ENCODE peak calls at places on chromosomes 1 and 21, in five cellular contexts. One of them, this sample, is unnamed.

GRCh38 chr1:209880051-209880450 is 52.3 kb downstream of the UTP25 start:
- DNase-seq in fibroblast of lung: no peak
- DNase-seq in astrocyte of the spinal cord: no peak
- DNase-seq in CD8-positive, alpha-beta memory T cell: no peak
- DNase-seq in OCI-LY7: no peak
- DNase-seq in this sample: no peak

GRCh38 chr1:157034137-157034800 is 11.3 kb downstream of the ARHGEF11 start:
- DNase-seq in astrocyte of the spinal cord: no peak
- DNase-seq in fibroblast of lung: no peak
- DNase-seq in CD8-positive, alpha-beta memory T cell: no peak
- DNase-seq in OCI-LY7: no peak
- DNase-seq in this sample: no peak

GRCh38 chr1:90614872-90615271 is 102.2 kb downstream of the BARHL2 start:
- DNase-seq in OCI-LY7: no peak
- DNase-seq in fibroblast of lung: no peak
- DNase-seq in astrocyte of the spinal cord: no peak
- DNase-seq in CD8-positive, alpha-beta memory T cell: no peak
- DNase-seq in this sample: no peak

GRCh38 chr1:168386949-168387586 is 106.4 kb downstream of the TBX19 start:
- DNase-seq in fibroblast of lung: no peak
- DNase-seq in CD8-positive, alpha-beta memory T cell: peak
- DNase-seq in OCI-LY7: no peak
- DNase-seq in astrocyte of the spinal cord: peak
- DNase-seq in this sample: no peak

GRCh38 chr1:198423701-198424100 is 116.8 kb downstream of the ATP6V1G3 start:
- DNase-seq in CD8-positive, alpha-beta memory T cell: no peak
- DNase-seq in astrocyte of the spinal cord: no peak
- DNase-seq in fibroblast of lung: no peak
- DNase-seq in OCI-LY7: no peak
- DNase-seq in this sample: no peak

GRCh38 chr21:37916795-37917142 is 512 bp upstream of the KCNJ6 start:
- DNase-seq in CD8-positive, alpha-beta memory T cell: no peak
- DNase-seq in OCI-LY7: no peak
- DNase-seq in fibroblast of lung: no peak
- DNase-seq in astrocyte of the spinal cord: no peak
- DNase-seq in this sample: no peak

GRCh38 chr1:18111605-18112297 is 4.2 kb downstream of the IGSF21 start:
- DNase-seq in fibroblast of lung: no peak
- DNase-seq in CD8-positive, alpha-beta memory T cell: no peak
- DNase-seq in OCI-LY7: no peak
- DNase-seq in astrocyte of the spinal cord: no peak
- DNase-seq in this sample: no peak

GRCh38 chr1:53552146-53552940 is 93.1 kb downstream of the DMRTB1 start:
- DNase-seq in CD8-positive, alpha-beta memory T cell: no peak
- DNase-seq in fibroblast of lung: no peak
- DNase-seq in astrocyte of the spinal cord: peak
- DNase-seq in OCI-LY7: no peak
- DNase-seq in this sample: peak

GRCh38 chr1:177927021-177927596 is 42.7 kb downstream of the SEC16B start:
- DNase-seq in OCI-LY7: no peak
- DNase-seq in fibroblast of lung: peak
- DNase-seq in CD8-positive, alpha-beta memory T cell: no peak
- DNase-seq in astrocyte of the spinal cord: peak
- DNase-seq in this sample: peak

GRCh38 chr1:201454568-201454967 is 14.4 kb downstream of the PHLDA3 start:
- DNase-seq in OCI-LY7: no peak
- DNase-seq in CD8-positive, alpha-beta memory T cell: no peak
- DNase-seq in fibroblast of lung: no peak
- DNase-seq in astrocyte of the spinal cord: no peak
- DNase-seq in this sample: no peak

GRCh38 chr1:201448981-201449380 is 20.0 kb downstream of the PHLDA3 start:
- DNase-seq in fibroblast of lung: no peak
- DNase-seq in CD8-positive, alpha-beta memory T cell: no peak
- DNase-seq in OCI-LY7: no peak
- DNase-seq in astrocyte of the spinal cord: no peak
- DNase-seq in this sample: no peak

GRCh38 chr1:201452881-201453280 is 16.1 kb downstream of the PHLDA3 start:
- DNase-seq in astrocyte of the spinal cord: no peak
- DNase-seq in CD8-positive, alpha-beta memory T cell: no peak
- DNase-seq in fibroblast of lung: no peak
- DNase-seq in OCI-LY7: no peak
- DNase-seq in this sample: no peak

GRCh38 chr1:201447911-201448871 is 20.8 kb downstream of the PHLDA3 start:
- DNase-seq in astrocyte of the spinal cord: peak
- DNase-seq in CD8-positive, alpha-beta memory T cell: peak
- DNase-seq in OCI-LY7: peak
- DNase-seq in fibroblast of lung: peak
- DNase-seq in this sample: no peak

GRCh38 chr1:201450721-201451291 is 18.2 kb downstream of the PHLDA3 start:
- DNase-seq in OCI-LY7: peak
- DNase-seq in CD8-positive, alpha-beta memory T cell: no peak
- DNase-seq in astrocyte of the spinal cord: peak
- DNase-seq in fibroblast of lung: peak
- DNase-seq in this sample: peak
- H3K4me3 ChIP-seq in OCI-LY7: peak
- H3K4me3 ChIP-seq in CD8-positive, alpha-beta memory T cell: no peak
- H3K4me3 ChIP-seq in astrocyte of the spinal cord: no peak
- H3K4me3 ChIP-seq in fibroblast of lung: no peak
- H3K4me3 ChIP-seq in this sample: no peak

DNA sequence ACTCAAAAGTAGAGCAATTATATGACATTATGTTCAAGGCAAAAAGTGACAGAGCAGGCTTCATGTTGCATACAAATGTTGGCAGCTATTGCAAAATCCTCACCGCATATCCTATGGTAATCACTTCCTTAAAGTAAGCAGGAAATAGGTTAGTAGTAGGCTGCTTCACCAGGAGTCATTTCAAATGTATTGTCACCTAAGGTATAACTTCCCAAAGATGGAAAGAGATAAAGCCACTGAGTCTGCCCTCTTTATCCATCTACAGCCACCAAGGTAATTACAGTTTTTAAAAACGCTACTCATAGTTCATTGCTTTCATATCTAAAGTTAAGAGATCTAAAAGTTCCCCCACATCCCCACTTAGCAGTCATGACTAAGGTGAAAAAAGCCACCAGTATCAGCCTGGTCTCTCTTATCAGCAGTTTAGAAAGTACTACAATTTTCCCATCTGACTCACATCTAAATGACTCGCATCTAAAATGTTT is 31.6 kb upstream of the UBE2U start:
- DNase-seq in fibroblast of lung: peak
- DNase-seq in astrocyte of the spinal cord: peak
- DNase-seq in OCI-LY7: no peak
- DNase-seq in CD8-positive, alpha-beta memory T cell: no peak
- DNase-seq in this sample: peak
- H3K4me3 ChIP-seq in fibroblast of lung: no peak
- H3K4me3 ChIP-seq in astrocyte of the spinal cord: no peak
- H3K4me3 ChIP-seq in OCI-LY7: no peak
- H3K4me3 ChIP-seq in CD8-positive, alpha-beta memory T cell: no peak
- H3K4me3 ChIP-seq in this sample: no peak

GRCh38 chr1:3312894-3313578 is 141.4 kb upstream of the ARHGEF16 start:
- DNase-seq in OCI-LY7: no peak
- DNase-seq in astrocyte of the spinal cord: peak
- DNase-seq in fibroblast of lung: peak
- DNase-seq in CD8-positive, alpha-beta memory T cell: no peak
- DNase-seq in this sample: peak
- H3K4me3 ChIP-seq in OCI-LY7: no peak
- H3K4me3 ChIP-seq in astrocyte of the spinal cord: no peak
- H3K4me3 ChIP-seq in fibroblast of lung: no peak
- H3K4me3 ChIP-seq in CD8-positive, alpha-beta memory T cell: no peak
- H3K4me3 ChIP-seq in this sample: no peak

DNA sequence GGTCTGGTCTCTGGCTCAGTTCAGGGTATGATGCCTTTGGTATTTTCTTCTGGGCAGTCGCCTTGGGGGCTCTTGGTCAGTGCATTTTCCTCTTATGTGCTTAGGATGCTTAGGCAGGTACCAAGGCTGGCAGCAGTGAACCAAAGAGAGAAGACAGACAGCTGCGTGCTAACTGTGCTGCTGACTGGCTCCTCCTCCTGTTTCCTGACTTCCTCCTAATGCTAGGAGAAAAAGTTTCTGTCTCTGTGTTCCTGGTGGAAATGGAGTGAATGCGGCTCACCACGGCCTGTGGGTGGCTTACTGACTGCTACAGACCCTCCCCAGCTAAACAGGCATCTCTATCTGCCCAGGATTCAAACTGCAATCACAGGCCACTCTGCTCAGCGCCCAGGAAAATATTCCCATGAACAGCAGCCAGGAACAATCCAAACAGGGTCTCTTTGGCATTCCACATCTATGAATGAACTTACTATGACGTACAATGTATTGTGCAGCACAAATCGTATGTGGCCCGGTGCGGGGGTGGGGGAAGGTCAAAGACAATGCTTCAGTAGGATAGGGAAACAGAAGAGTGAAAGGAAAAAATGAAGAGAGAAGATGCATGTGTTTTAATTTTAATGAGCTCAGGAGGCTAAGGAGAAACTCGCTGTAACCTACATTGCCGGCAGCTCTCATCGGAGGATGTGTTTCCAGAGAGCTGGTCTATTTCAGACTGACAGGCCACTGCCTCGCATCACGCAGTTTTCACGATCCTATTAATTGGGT is 2.8 kb downstream of the ABCG1 start:
- DNase-seq in OCI-LY7: no peak
- DNase-seq in fibroblast of lung: peak
- DNase-seq in astrocyte of the spinal cord: peak
- DNase-seq in CD8-positive, alpha-beta memory T cell: no peak
- DNase-seq in this sample: no peak
- H3K4me3 ChIP-seq in OCI-LY7: peak
- H3K4me3 ChIP-seq in fibroblast of lung: no peak
- H3K4me3 ChIP-seq in astrocyte of the spinal cord: no peak
- H3K4me3 ChIP-seq in CD8-positive, alpha-beta memory T cell: no peak
- H3K4me3 ChIP-seq in this sample: no peak

This sample was measured in skeletal muscle cell.